ENCODE peak calls at places on chromosome 21, in five cellular contexts. One of them, this sample, is unnamed.

GRCh38 chr21:37153935-37154350 is 80.9 kb downstream of the TTC3 start:
- DNase-seq in psoas muscle: peak; percentile 58
- DNase-seq in OCI-LY7: no peak
- DNase-seq in astrocyte: peak; percentile 50
- DNase-seq in tibial nerve: no peak
- DNase-seq in this sample: peak; percentile 63

GRCh38 chr21:39051561-39051949 is 131.7 kb downstream of the PSMG1 start:
- DNase-seq in psoas muscle: no peak
- DNase-seq in OCI-LY7: no peak
- DNase-seq in astrocyte: peak; percentile 37
- DNase-seq in tibial nerve: no peak
- DNase-seq in this sample: no peak

GRCh38 chr21:37373539-37373938 is 7.0 kb downstream of the DYRK1A start:
- DNase-seq in psoas muscle: no peak
- DNase-seq in OCI-LY7: no peak
- DNase-seq in astrocyte: peak; percentile 10
- DNase-seq in tibial nerve: no peak
- DNase-seq in this sample: peak; percentile 24

GRCh38 chr21:29407571-29407970 is 108.8 kb downstream of the BACH1 start:
- DNase-seq in psoas muscle: no peak
- DNase-seq in OCI-LY7: no peak
- DNase-seq in astrocyte: no peak
- DNase-seq in tibial nerve: no peak
- DNase-seq in this sample: no peak

GRCh38 chr21:28283652-28284490 is 708.8 kb downstream of the LTN1 start:
- DNase-seq in psoas muscle: no peak
- DNase-seq in OCI-LY7: no peak
- DNase-seq in astrocyte: peak; percentile 94
- DNase-seq in tibial nerve: no peak
- DNase-seq in this sample: peak; percentile 98

GRCh38 chr21:46091631-46092025 is 6.3 kb upstream of the COL6A2 start:
- DNase-seq in psoas muscle: peak; percentile 36
- DNase-seq in OCI-LY7: no peak
- DNase-seq in astrocyte: no peak
- DNase-seq in tibial nerve: no peak
- DNase-seq in this sample: no peak

GRCh38 chr21:27024971-27025370 is 58.1 kb upstream of the ADAMTS5 start:
- DNase-seq in psoas muscle: no peak
- DNase-seq in OCI-LY7: no peak
- DNase-seq in astrocyte: no peak
- DNase-seq in tibial nerve: no peak
- DNase-seq in this sample: no peak

GRCh38 chr21:17497345-17497744 is 15.5 kb upstream of the CXADR start:
- DNase-seq in psoas muscle: no peak
- DNase-seq in OCI-LY7: no peak
- DNase-seq in astrocyte: peak; percentile 12
- DNase-seq in tibial nerve: no peak
- DNase-seq in this sample: no peak

GRCh38 chr21:30058928-30059327 is 107.7 kb downstream of the CLDN17 start:
- DNase-seq in psoas muscle: no peak
- DNase-seq in OCI-LY7: no peak
- DNase-seq in astrocyte: no peak
- DNase-seq in tibial nerve: no peak
- DNase-seq in this sample: no peak

GRCh38 chr21:38527737-38528136 is 29.5 kb upstream of the ERG start:
- DNase-seq in psoas muscle: no peak
- DNase-seq in OCI-LY7: no peak
- DNase-seq in astrocyte: no peak
- DNase-seq in tibial nerve: no peak
- DNase-seq in this sample: no peak

GRCh38 chr21:16891821-16892220 is 621.0 kb upstream of the CXADR start:
- DNase-seq in psoas muscle: no peak
- DNase-seq in OCI-LY7: no peak
- DNase-seq in astrocyte: peak; percentile 97
- DNase-seq in tibial nerve: no peak
- DNase-seq in this sample: peak; percentile 95

GRCh38 chr21:25561668-25562641 is 45.3 kb downstream of the MRPL39 start:
- DNase-seq in psoas muscle: peak; percentile 70
- DNase-seq in OCI-LY7: peak; percentile 54
- DNase-seq in astrocyte: peak; percentile 68
- DNase-seq in tibial nerve: peak; percentile 20
- DNase-seq in this sample: peak; percentile 73

GRCh38 chr21:33762798-33763572 is 120.7 kb downstream of the ITSN1 start:
- DNase-seq in psoas muscle: no peak
- DNase-seq in OCI-LY7: no peak
- DNase-seq in astrocyte: peak; percentile 79
- DNase-seq in tibial nerve: no peak
- DNase-seq in this sample: peak; percentile 50

GRCh38 chr21:21345296-21345695 is 347.1 kb downstream of the NCAM2 start:
- DNase-seq in psoas muscle: no peak
- DNase-seq in OCI-LY7: no peak
- DNase-seq in astrocyte: no peak
- DNase-seq in tibial nerve: no peak
- DNase-seq in this sample: no peak

GRCh38 chr21:38843806-38844479 is 38.2 kb downstream of the ETS2 start:
- DNase-seq in psoas muscle: no peak
- DNase-seq in OCI-LY7: no peak
- DNase-seq in astrocyte: peak; percentile 83
- DNase-seq in tibial nerve: no peak
- DNase-seq in this sample: peak; percentile 82

GRCh38 chr21:35533893-35534292 is 484.8 kb upstream of the RUNX1 start:
- DNase-seq in psoas muscle: no peak
- DNase-seq in OCI-LY7: no peak
- DNase-seq in astrocyte: no peak
- DNase-seq in tibial nerve: no peak
- DNase-seq in this sample: no peak

GRCh38 chr21:27300770-27301169 is 333.9 kb upstream of the ADAMTS5 start:
- DNase-seq in psoas muscle: no peak
- DNase-seq in OCI-LY7: no peak
- DNase-seq in astrocyte: peak; percentile 28
- DNase-seq in tibial nerve: no peak
- DNase-seq in this sample: no peak

GRCh38 chr21:36854391-36854790 is 112.1 kb downstream of the HLCS start:
- DNase-seq in psoas muscle: no peak
- DNase-seq in OCI-LY7: peak; percentile 63
- DNase-seq in astrocyte: no peak
- DNase-seq in tibial nerve: no peak
- DNase-seq in this sample: peak; percentile 58

GRCh38 chr21:36134820-36135390 is at the start of gene CBR3:
- DNase-seq in psoas muscle: peak; percentile 82
- DNase-seq in OCI-LY7: no peak
- DNase-seq in astrocyte: peak; percentile 40
- DNase-seq in tibial nerve: peak; percentile 64
- DNase-seq in this sample: peak; percentile 36

GRCh38 chr21:46001821-46002681 is 20.5 kb downstream of the COL6A1 start:
- DNase-seq in psoas muscle: peak; percentile 45
- DNase-seq in OCI-LY7: no peak
- DNase-seq in astrocyte: no peak
- DNase-seq in tibial nerve: no peak
- DNase-seq in this sample: no peak

GRCh38 chr21:45932922-45933502 is 48.6 kb upstream of the COL6A1 start:
- DNase-seq in psoas muscle: peak; percentile 5
- DNase-seq in OCI-LY7: peak; percentile 12
- DNase-seq in astrocyte: no peak
- DNase-seq in tibial nerve: no peak
- DNase-seq in this sample: no peak

GRCh38 chr21:36385909-36386642 is 884 bp downstream of the CHAF1B start:
- DNase-seq in psoas muscle: no peak
- DNase-seq in OCI-LY7: no peak
- DNase-seq in astrocyte: no peak
- DNase-seq in tibial nerve: no peak
- DNase-seq in this sample: peak; percentile 14

GRCh38 chr21:16084776-16085364 is 355.1 kb downstream of the USP25 start:
- DNase-seq in psoas muscle: peak; percentile 87
- DNase-seq in OCI-LY7: no peak
- DNase-seq in astrocyte: peak; percentile 84
- DNase-seq in tibial nerve: peak; percentile 45
- DNase-seq in this sample: no peak

GRCh38 chr21:36818051-36818450 is 119.1 kb downstream of the SIM2 start:
- DNase-seq in psoas muscle: no peak
- DNase-seq in OCI-LY7: no peak
- DNase-seq in astrocyte: no peak
- DNase-seq in tibial nerve: no peak
- DNase-seq in this sample: no peak

GRCh38 chr21:37367758-37368535 is 1.4 kb downstream of the DYRK1A start:
- DNase-seq in psoas muscle: peak; percentile 74
- DNase-seq in OCI-LY7: peak; percentile 36
- DNase-seq in astrocyte: peak; percentile 36
- DNase-seq in tibial nerve: peak; percentile 25
- DNase-seq in this sample: peak; percentile 46

GRCh38 chr21:45993210-45994085 is 11.9 kb downstream of the COL6A1 start:
- DNase-seq in psoas muscle: peak; percentile 74
- DNase-seq in OCI-LY7: no peak
- DNase-seq in astrocyte: no peak
- DNase-seq in tibial nerve: no peak
- DNase-seq in this sample: no peak

GRCh38 chr21:40115775-40116174 is 248.5 kb downstream of the PCP4 start:
- DNase-seq in psoas muscle: no peak
- DNase-seq in OCI-LY7: no peak
- DNase-seq in astrocyte: no peak
- DNase-seq in tibial nerve: no peak
- DNase-seq in this sample: no peak

GRCh38 chr21:43274946-43275310 is 106.1 kb downstream of the CRYAA start:
- DNase-seq in psoas muscle: peak; percentile 36
- DNase-seq in OCI-LY7: no peak
- DNase-seq in astrocyte: no peak
- DNase-seq in tibial nerve: no peak
- DNase-seq in this sample: no peak

GRCh38 chr21:35026617-35027557 is 22.2 kb downstream of the RUNX1 start:
- DNase-seq in psoas muscle: peak; percentile 76
- DNase-seq in OCI-LY7: peak; percentile 93
- DNase-seq in astrocyte: peak; percentile 67
- DNase-seq in tibial nerve: peak; percentile 29
- DNase-seq in this sample: peak; percentile 69

GRCh38 chr21:36706951-36707762 is 8.2 kb downstream of the SIM2 start:
- DNase-seq in psoas muscle: no peak
- DNase-seq in OCI-LY7: no peak
- DNase-seq in astrocyte: no peak
- DNase-seq in tibial nerve: no peak
- DNase-seq in this sample: peak; percentile 29

GRCh38 chr21:35508389-35508888 is 459.3 kb upstream of the RUNX1 start:
- DNase-seq in psoas muscle: peak; percentile 71
- DNase-seq in OCI-LY7: peak; percentile 17
- DNase-seq in astrocyte: peak; percentile 65
- DNase-seq in tibial nerve: peak; percentile 67
- DNase-seq in this sample: peak; percentile 91

GRCh38 chr21:41763398-41763931 is 3.4 kb downstream of the RIPK4 start:
- DNase-seq in psoas muscle: no peak
- DNase-seq in OCI-LY7: no peak
- DNase-seq in astrocyte: no peak
- DNase-seq in tibial nerve: no peak
- DNase-seq in this sample: no peak
- H3K4me3 ChIP-seq in psoas muscle: no peak overlapping the region
- H3K4me3 ChIP-seq in OCI-LY7: no peak overlapping the region
- H3K4me3 ChIP-seq in astrocyte: no peak overlapping the region
- H3K4me3 ChIP-seq in tibial nerve: no peak overlapping the region
- H3K4me3 ChIP-seq in this sample: no peak overlapping the region

GRCh38 chr21:44510508-44511218 is 29.3 kb downstream of the KRTAP10-1 start:
- DNase-seq in psoas muscle: peak; percentile 60
- DNase-seq in OCI-LY7: peak; percentile 66
- DNase-seq in astrocyte: no peak
- DNase-seq in tibial nerve: peak; percentile 21
- DNase-seq in this sample: peak; percentile 39

GRCh38 chr21:44508711-44509445 is 31.1 kb downstream of the KRTAP10-1 start:
- DNase-seq in psoas muscle: no peak
- DNase-seq in OCI-LY7: no peak
- DNase-seq in astrocyte: no peak
- DNase-seq in tibial nerve: no peak
- DNase-seq in this sample: no peak

GRCh38 chr21:44508426-44508710 is 31.6 kb downstream of the KRTAP10-1 start:
- DNase-seq in psoas muscle: no peak
- DNase-seq in OCI-LY7: no peak
- DNase-seq in astrocyte: no peak
- DNase-seq in tibial nerve: no peak
- DNase-seq in this sample: no peak

GRCh38 chr21:44510109-44510507 is 29.9 kb downstream of the KRTAP10-1 start:
- DNase-seq in psoas muscle: peak; percentile 47
- DNase-seq in OCI-LY7: no peak
- DNase-seq in astrocyte: no peak
- DNase-seq in tibial nerve: no peak
- DNase-seq in this sample: no peak

DNA sequence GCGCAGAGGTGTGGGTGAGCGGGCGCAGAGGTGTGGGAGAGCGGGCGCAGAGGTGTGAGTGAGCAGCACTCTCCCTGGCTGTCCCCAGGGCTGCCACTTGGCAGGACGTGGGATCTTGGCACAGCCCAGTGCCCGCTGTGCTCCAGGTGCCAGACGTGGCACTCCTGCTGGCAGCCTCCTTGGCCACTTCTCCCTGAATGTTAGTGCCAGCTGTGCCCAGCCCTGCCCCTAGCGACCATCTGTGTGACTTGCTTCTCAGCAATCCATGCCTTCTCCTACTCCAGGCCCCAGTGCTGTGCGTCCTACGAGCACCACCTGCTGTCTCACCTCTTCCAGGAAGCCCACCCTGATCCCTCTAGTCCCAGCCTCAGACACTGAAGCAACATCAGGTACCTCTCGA is 30.5 kb downstream of the KRTAP10-1 start:
- DNase-seq in psoas muscle: no peak
- DNase-seq in OCI-LY7: peak; percentile 11
- DNase-seq in astrocyte: no peak
- DNase-seq in tibial nerve: no peak
- DNase-seq in this sample: no peak
- TF ChIP-seq CTCF in psoas muscle: peak; percentile 30
- TF ChIP-seq CTCF in OCI-LY7: peak; percentile 42
- TF ChIP-seq CTCF in astrocyte: no peak
- TF ChIP-seq CTCF in tibial nerve: no peak
- TF ChIP-seq CTCF in this sample: no peak

DNA sequence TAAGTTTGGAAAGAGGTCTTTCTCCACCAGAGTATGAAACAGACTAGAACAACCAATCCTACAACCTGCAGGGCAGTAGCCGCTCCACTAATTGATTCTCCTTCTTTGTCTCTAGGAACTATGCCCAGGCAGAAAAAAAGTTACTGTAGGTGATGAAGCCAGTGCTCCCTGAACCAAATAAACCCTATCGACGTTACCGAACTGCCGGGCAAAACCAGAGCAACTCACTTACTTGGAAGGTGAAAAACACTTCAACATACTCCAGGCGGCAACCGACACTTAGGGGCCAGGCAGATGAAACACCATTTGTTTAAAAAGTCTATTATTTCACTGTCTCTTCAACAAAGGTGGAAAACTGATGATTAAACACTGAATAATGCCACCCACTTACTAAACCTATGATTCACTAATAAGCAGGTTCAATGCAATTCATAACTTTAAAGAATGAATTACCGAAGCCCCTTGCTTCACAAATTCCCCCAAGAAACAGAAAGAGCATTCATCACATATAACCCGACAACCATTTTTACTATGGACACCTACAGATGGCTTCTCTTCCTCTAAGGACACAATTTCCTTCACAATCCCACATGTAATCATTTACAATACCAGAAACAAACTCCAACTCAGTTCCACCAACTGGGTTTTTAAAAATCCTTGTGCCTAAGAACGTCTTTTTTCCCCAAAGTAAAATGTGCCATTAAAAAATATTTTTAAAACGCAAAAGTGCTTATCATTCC is 1.5 kb downstream of the NRIP1 start:
- DNase-seq in psoas muscle: no peak
- DNase-seq in OCI-LY7: no peak
- DNase-seq in astrocyte: peak; percentile 38
- DNase-seq in tibial nerve: no peak
- DNase-seq in this sample: peak; percentile 24
- H3K4me3 ChIP-seq in psoas muscle: peak overlapping the region; percentile 83
- H3K4me3 ChIP-seq in OCI-LY7: no peak overlapping the region
- H3K4me3 ChIP-seq in astrocyte: peak overlapping the region; percentile 90
- H3K4me3 ChIP-seq in tibial nerve: peak overlapping the region; percentile 79
- H3K4me3 ChIP-seq in this sample: peak overlapping the region; percentile 76

GRCh38 chr21:24375201-24375600 is 1232.1 kb downstream of the MRPL39 start:
- DNase-seq in psoas muscle: peak; percentile 22
- DNase-seq in OCI-LY7: no peak
- DNase-seq in astrocyte: no peak
- DNase-seq in tibial nerve: no peak
- DNase-seq in this sample: no peak
- TF ChIP-seq CTCF in psoas muscle: no peak
- TF ChIP-seq CTCF in OCI-LY7: peak; percentile 59
- TF ChIP-seq CTCF in astrocyte: no peak
- TF ChIP-seq CTCF in tibial nerve: no peak
- TF ChIP-seq CTCF in this sample: no peak

This sample was measured in fibroblast of pulmonary artery.